ENCODE peak calls at places on chromosome 13, in eight cellular contexts. C is fibroblast of lung; B is ACHN; Y is stimulated activated naive B cell treated with anti-CD40 and anti-IgM and Interleukin-4, amounts not matched to agents 10 μg/mL and 1 μg/mL and 100 μg/mL, for 72 hours; K is stimulated activated CD4-positive, alpha-beta T cell treated with anti-CD3 and anti-CD28 coated beads, Interleukin-15, amount 100 ng/mL, for 48 hours; Q is ovary; S is hypothalamus; U is SW 1271. M is an unnamed sample.

GRCh38 chr13:101655435-101655834 is 203.0 kb downstream of the ITGBL1 start:
- DNase-seq in S (no peak), U (no peak), C (peak), K (no peak), B (no peak), Y (no peak), Q (no peak), M (no peak)

GRCh38 chr13:43157796-43158195 is 134.4 kb downstream of the DNAJC15 start:
- DNase-seq in K (no peak), Q (no peak), C (peak), B (no peak), U (no peak), S (no peak), Y (no peak), M (no peak)

GRCh38 chr13:100214886-100215285 is 126.0 kb downstream of the PCCA start:
- DNase-seq in S (no peak), B (no peak), K (no peak), Q (no peak), C (peak), Y (no peak), U (peak), M (no peak)

GRCh38 chr13:78131811-78132210 is 213.2 kb upstream of the EDNRB start:
- DNase-seq in B (peak), C (no peak), Y (no peak), S (no peak), K (no peak), U (no peak), Q (no peak), M (no peak)

GRCh38 chr13:19088416-19088815 is 93.2 kb downstream of the TUBA3C start:
- DNase-seq in K (no peak), B (no peak), Q (no peak), U (no peak), S (no peak), Y (no peak), C (no peak), M (no peak)

GRCh38 chr13:44141213-44141724 is 232.4 kb upstream of the SERP2 start:
- DNase-seq in Q (peak), S (no peak), K (no peak), U (no peak), C (peak), B (no peak), Y (no peak), M (no peak)

GRCh38 chr13:97810152-97810551 is 143.3 kb upstream of the IPO5 start:
- DNase-seq in K (no peak), Q (no peak), B (peak), S (no peak), U (no peak), Y (no peak), C (peak), M (peak)

GRCh38 chr13:44934724-44935123 is 54.5 kb downstream of the NUFIP1 start:
- DNase-seq in B (peak), U (no peak), Q (no peak), Y (no peak), S (no peak), C (peak), K (no peak), M (no peak)

GRCh38 chr13:31982124-31982523 is 49.5 kb upstream of the FRY start:
- DNase-seq in C (peak), S (no peak), Q (no peak), Y (no peak), B (peak), K (no peak), U (no peak), M (no peak)

GRCh38 chr13:42996584-42996983 is 4.5 kb upstream of the EPSTI1 start:
- DNase-seq in C (peak), K (no peak), Y (no peak), Q (no peak), B (peak), U (peak), S (no peak), M (no peak)

M was measured in hepatocyte.